ENCODE peak calls at places on chromosomes 12 and 14, in five cellular contexts. M, F, P, C and T are unnamed samples.
A peak's percentile ranks its signal among the peaks of the same experiment; 100 is the strongest.

GRCh38 chr12:65565601-65566560 is 258.4 kb upstream of the HMGA2 start:
- DNase-seq in M (peak; percentile 79), F (no peak), P (peak; percentile 96), C (no peak), T (peak; percentile 97)

GRCh38 chr12:5138845-5139244 is 95.2 kb downstream of the KCNA5 start:
- DNase-seq in M (no peak), F (no peak), P (peak; percentile 53), C (no peak), T (peak; percentile 58)

GRCh38 chr14:98953544-98954346 is 318.3 kb downstream of the BCL11B start:
- DNase-seq in M (no peak), F (no peak), P (peak; percentile 24), C (no peak), T (no peak)

GRCh38 chr12:113467514-113468364 is 3.9 kb downstream of the LHX5 start:
- DNase-seq in M (no peak), F (no peak), P (no peak), C (no peak), T (no peak)

GRCh38 chr12:6608592-6609311 is 1.6 kb upstream of the CHD4 start:
- DNase-seq in M (no peak), F (no peak), P (no peak), C (peak; percentile 43), T (no peak)

GRCh38 chr12:117552971-117553370 is 191.5 kb upstream of the NOS1 start:
- DNase-seq in M (no peak), F (no peak), P (no peak), C (no peak), T (no peak)

GRCh38 chr12:110307372-110307771 is 26.3 kb downstream of the ATP2A2 start:
- DNase-seq in M (no peak), F (no peak), P (no peak), C (no peak), T (peak; percentile 32)

GRCh38 chr14:69481815-69482568 is 2.5 kb upstream of the PLEKHD1 start:
- DNase-seq in M (no peak), F (no peak), P (no peak), C (peak; percentile 46), T (no peak)

GRCh38 chr12:2168808-2169207 is 116.0 kb downstream of the CACNA1C start:
- DNase-seq in M (peak; percentile 13), F (no peak), P (no peak), C (no peak), T (peak; percentile 7)

GRCh38 chr14:32738206-32738871 is 200.3 kb upstream of the NPAS3 start:
- DNase-seq in M (peak; percentile 63), F (no peak), P (no peak), C (no peak), T (no peak)

GRCh38 chr12:118164798-118165486 is 29.0 kb downstream of the PEBP1 start:
- DNase-seq in M (no peak), F (no peak), P (peak; percentile 16), C (no peak), T (peak; percentile 11)

GRCh38 chr14:70514168-70515069 is 20.4 kb downstream of the ADAM20 start:
- DNase-seq in M (no peak), F (no peak), P (no peak), C (no peak), T (no peak)

GRCh38 chr12:6200266-6201198 is at the start of gene CD9:
- DNase-seq in M (no peak), F (peak; percentile 70), P (no peak), C (no peak), T (peak; percentile 56)

GRCh38 chr12:8995021-8995775 is 5.9 kb downstream of the KLRG1 start:
- DNase-seq in M (no peak), F (no peak), P (no peak), C (no peak), T (no peak)

GRCh38 chr14:103232831-103233319 is 101.2 kb upstream of the EIF5 start:
- DNase-seq in M (no peak), F (no peak), P (no peak), C (no peak), T (no peak)

GRCh38 chr12:65122661-65123060 is 1.6 kb upstream of the WIF1 start:
- DNase-seq in M (no peak), F (no peak), P (no peak), C (no peak), T (no peak)

GRCh38 chr12:67034110-67034879 is 234.9 kb upstream of the CAND1 start:
- DNase-seq in M (peak; percentile 68), F (no peak), P (no peak), C (no peak), T (peak; percentile 34)

GRCh38 chr12:3962661-3963483 is 89.7 kb upstream of the PARP11 start:
- DNase-seq in M (no peak), F (no peak), P (no peak), C (no peak), T (no peak)

GRCh38 chr14:106556665-106557289 is 1030.4 kb downstream of the TMEM121 start:
- DNase-seq in M (no peak), F (no peak), P (no peak), C (peak; percentile 43), T (no peak)

GRCh38 chr14:104392001-104392395 is 187.6 kb upstream of the C14orf180 start:
- DNase-seq in M (no peak), F (no peak), P (no peak), C (no peak), T (no peak)

GRCh38 chr12:1318327-1319031 is 275.9 kb downstream of the FBXL14 start:
- DNase-seq in M (no peak), F (peak; percentile 21), P (peak; percentile 47), C (no peak), T (peak; percentile 48)

GRCh38 chr14:58073516-58073915 is 78.5 kb downstream of the ARMH4 start:
- DNase-seq in M (no peak), F (no peak), P (no peak), C (no peak), T (no peak)

GRCh38 chr14:78697341-78697740 is 527.2 kb downstream of the NRXN3 start:
- DNase-seq in M (no peak), F (no peak), P (peak; percentile 57), C (no peak), T (peak; percentile 18)

GRCh38 chr12:57552306-57552651 is 2.4 kb downstream of the KIF5A start:
- DNase-seq in M (no peak), F (no peak), P (no peak), C (no peak), T (no peak)

GRCh38 chr14:102013669-102014200 is 49.4 kb downstream of the DYNC1H1 start:
- DNase-seq in M (no peak), F (no peak), P (no peak), C (no peak), T (no peak)

GRCh38 chr12:11973396-11973795 is 97.3 kb upstream of the BCL2L14 start:
- DNase-seq in M (no peak), F (no peak), P (no peak), C (no peak), T (no peak)

GRCh38 chr12:1920436-1920835 is 2.0 kb upstream of the CACNA2D4 start:
- DNase-seq in M (no peak), F (no peak), P (no peak), C (no peak), T (no peak)

GRCh38 chr12:92557422-92557724 is 145.4 kb upstream of the PLEKHG7 start:
- DNase-seq in M (no peak), F (no peak), P (no peak), C (no peak), T (no peak)

GRCh38 chr12:94263011-94263786 is 114.8 kb downstream of the PLXNC1 start:
- DNase-seq in M (no peak), F (no peak), P (no peak), C (peak; percentile 73), T (no peak)

GRCh38 chr12:80627773-80628172 is 79.7 kb upstream of the MYF6 start:
- DNase-seq in M (peak; percentile 41), F (no peak), P (peak; percentile 54), C (no peak), T (peak; percentile 78)

GRCh38 chr12:69502342-69503081 is 32.3 kb downstream of the FRS2 start:
- DNase-seq in M (peak; percentile 56), F (no peak), P (peak; percentile 81), C (no peak), T (peak; percentile 90)

GRCh38 chr14:29216774-29217232 is 450.2 kb downstream of the FOXG1 start:
- DNase-seq in M (peak; percentile 63), F (no peak), P (no peak), C (peak; percentile 32), T (no peak)